ENCODE peak calls at places on chromosomes 4 and X, in five cellular contexts. Y is H4, P is HepG2, O is activated T-helper 1 cell treated with Interleukin-2 at 50 U/mL for 16 hours, F is stromal cell of bone marrow. U is an unnamed sample.

GRCh38 chrX:148448686-148449085 is 51.7 kb upstream of the AFF2 start:
- DNase-seq in Y (no peak), P (no peak), O (no peak), F (no peak), U (no peak)

GRCh38 chr4:83340692-83341343 is 6.2 kb upstream of the HPSE start:
- DNase-seq in Y (peak; percentile 40), P (no peak), O (no peak), F (no peak), U (no peak)

GRCh38 chrX:131262738-131263679 is 26.1 kb downstream of the IGSF1 start:
- DNase-seq in Y (peak; percentile 18), P (peak; percentile 35), O (no peak), F (no peak), U (no peak)

GRCh38 chr4:32864713-32865351 is 2144.7 kb downstream of the PCDH7 start:
- DNase-seq in Y (no peak), P (no peak), O (no peak), F (no peak), U (no peak)

GRCh38 chrX:128287693-128288092 is 235.5 kb upstream of the ACTRT1 start:
- DNase-seq in Y (no peak), P (no peak), O (no peak), F (no peak), U (no peak)

GRCh38 chr4:88318751-88319350 is 34.5 kb upstream of the PPM1K start:
- DNase-seq in Y (no peak), P (no peak), O (no peak), F (no peak), U (no peak)

GRCh38 chr4:140857111-140857510 is 100.9 kb upstream of the TBC1D9 start:
- DNase-seq in Y (no peak), P (no peak), O (no peak), F (no peak), U (no peak)

GRCh38 chr4:11518754-11519153 is 90.1 kb upstream of the HS3ST1 start:
- DNase-seq in Y (no peak), P (no peak), O (no peak), F (no peak), U (no peak)

GRCh38 chr4:27217261-27217769 is 356.7 kb downstream of the STIM2 start:
- DNase-seq in Y (no peak), P (no peak), O (no peak), F (peak; percentile 82), U (no peak)

GRCh38 chr4:155696226-155696625 is 29.6 kb downstream of the GUCY1A1 start:
- DNase-seq in Y (no peak), P (no peak), O (no peak), F (no peak), U (no peak)

GRCh38 chrX:110759785-110760184 is 35.8 kb downstream of the CHRDL1 start:
- DNase-seq in Y (no peak), P (no peak), O (no peak), F (peak; percentile 55), U (no peak)